ENCODE peak calls at places on chromosome 16, in ten cellular contexts. F is effector memory CD4-positive, alpha-beta T cell; V is activated T-cell treated with anti-CD3 and anti-CD28 coated beads, Interleukin-2, amount 50 U/mL, for 72 hours; A is T-helper 17 cell; K is PC-9; Q is stimulated activated naive B cell treated with anti-CD40 and anti-IgM and Interleukin-4, amounts not matched to agents 10 μg/mL and 1 μg/mL and 100 μg/mL, for 72 hours; S is foreskin fibroblast; J is AML-193; N is CD8-positive, alpha-beta T cell; I is ACHN. O is an unnamed sample.

GRCh38 chr16:31393056-31393455 is at the start of gene ITGAD:
- DNase-seq in S (no peak), J (no peak), I (no peak), A (no peak), N (no peak), Q (no peak), F (no peak), K (no peak), V (no peak), O (no peak)

GRCh38 chr16:85314633-85315032 is 202.4 kb upstream of the CIBAR2 start:
- DNase-seq in I (no peak), K (no peak), V (no peak), S (no peak), N (no peak), F (no peak), J (no peak), A (no peak), Q (no peak), O (no peak)

GRCh38 chr16:74309789-74310781 is 13.5 kb downstream of the PSMD7 start:
- DNase-seq in F (no peak), N (no peak), I (peak), S (peak), J (peak), Q (no peak), V (peak), K (peak), A (no peak), O (no peak)

GRCh38 chr16:51146256-51146924 is 4.7 kb downstream of the SALL1 start:
- DNase-seq in J (no peak), N (no peak), I (peak), Q (no peak), F (no peak), V (no peak), S (no peak), A (no peak), K (no peak), O (no peak)

GRCh38 chr16:11688520-11688886 is 20.2 kb downstream of the SNN start:
- DNase-seq in N (no peak), I (no peak), F (no peak), S (no peak), Q (no peak), J (no peak), K (no peak), V (no peak), A (no peak), O (no peak)

GRCh38 chr16:80948886-80949502 is 57.7 kb downstream of the CMC2 start:
- DNase-seq in V (peak), A (no peak), J (no peak), Q (no peak), I (peak), S (no peak), K (no peak), N (no peak), F (no peak), O (no peak)

GRCh38 chr16:35792516-35793285 is 2333.3 kb downstream of the TP53TG3F start:
- DNase-seq in F (no peak), A (no peak), J (no peak), Q (no peak), K (no peak), V (no peak), I (no peak), N (no peak), S (no peak), O (no peak)

GRCh38 chr16:10597184-10597583 is 16.8 kb upstream of the EMP2 start:
- DNase-seq in I (no peak), A (no peak), N (no peak), Q (peak), F (no peak), V (no peak), K (no peak), J (no peak), S (no peak), O (no peak)

GRCh38 chr16:58814348-58814801 is 80.3 kb upstream of the GOT2 start:
- DNase-seq in N (no peak), A (no peak), S (peak), F (no peak), K (no peak), J (peak), I (peak), V (peak), Q (no peak), O (no peak)

GRCh38 chr16:12971216-12971615 is 69.8 kb downstream of the SHISA9 start:
- DNase-seq in I (peak), S (peak), Q (no peak), N (no peak), J (no peak), A (no peak), F (no peak), K (peak), V (no peak), O (no peak)

GRCh38 chr16:22001591-22001990 is 675 bp upstream of the PDZD9 start:
- DNase-seq in F (no peak), I (no peak), S (peak), V (no peak), K (peak), N (no peak), A (no peak), Q (no peak), J (no peak), O (no peak)

GRCh38 chr16:23124315-23124714 is 24.9 kb downstream of the USP31 start:
- DNase-seq in V (no peak), K (no peak), Q (no peak), F (no peak), A (no peak), I (peak), N (no peak), J (no peak), S (peak), O (no peak)

GRCh38 chr16:29683543-29684090 is 4.6 kb downstream of the QPRT start:
- DNase-seq in I (no peak), N (no peak), K (no peak), Q (no peak), A (no peak), J (no peak), S (no peak), F (no peak), V (no peak), O (no peak)

GRCh38 chr16:65648111-65648510 is 526.2 kb upstream of the CDH11 start:
- DNase-seq in V (no peak), A (no peak), F (no peak), J (no peak), N (no peak), K (no peak), I (no peak), Q (no peak), S (no peak), O (no peak)

GRCh38 chr16:55498101-55498500 is 10.8 kb upstream of the LPCAT2 start:
- DNase-seq in S (no peak), F (no peak), N (no peak), K (no peak), A (no peak), V (no peak), J (no peak), I (no peak), Q (no peak), O (no peak)

O was measured in effector CD4-positive, alpha-beta T cell.